ENCODE peak calls at places on chromosomes 7 and 10, in ten cellular contexts. S, C, Z, W, R, X, N, E, L and K are unnamed samples.

GRCh38 chr10:121454776-121455175 is 143.5 kb downstream of the FGFR2 start:
- DNase-seq in S (no peak), C (no peak), Z (no peak), W (no peak), R (no peak), X (no peak), N (no peak), E (no peak), L (no peak), K (no peak)

GRCh38 chr7:105224884-105225651 is 163.7 kb downstream of the SRPK2 start:
- DNase-seq in S (no peak), C (peak; percentile 7), Z (no peak), W (no peak), R (no peak), X (no peak), N (no peak), E (peak; percentile 40), L (peak; percentile 95), K (no peak)

GRCh38 chr10:131207584-131208532 is 103.7 kb downstream of the TCERG1L start:
- DNase-seq in S (no peak), C (no peak), Z (no peak), W (no peak), R (peak; percentile 17), X (no peak), N (no peak), E (no peak), L (no peak), K (no peak)

GRCh38 chr7:44333971-44334733 is 8.8 kb upstream of the CAMK2B start:
- DNase-seq in S (no peak), C (no peak), Z (no peak), W (no peak), R (no peak), X (no peak), N (no peak), E (no peak), L (no peak), K (no peak)

GRCh38 chr7:21429786-21430574 is 2.1 kb downstream of the SP4 start:
- DNase-seq in S (no peak), C (no peak), Z (no peak), W (no peak), R (no peak), X (no peak), N (no peak), E (no peak), L (no peak), K (no peak)

GRCh38 chr7:96658011-96658391 is 51.6 kb downstream of the SEM1 start:
- DNase-seq in S (no peak), C (no peak), Z (no peak), W (no peak), R (no peak), X (no peak), N (no peak), E (no peak), L (no peak), K (no peak)

GRCh38 chr7:2660359-2661095 is 27.5 kb upstream of the AMZ1 start:
- DNase-seq in S (no peak), C (no peak), Z (no peak), W (no peak), R (no peak), X (no peak), N (no peak), E (no peak), L (peak; percentile 58), K (no peak)

GRCh38 chr10:131769691-131770090 is 131.1 kb upstream of the PPP2R2D start:
- DNase-seq in S (no peak), C (no peak), Z (no peak), W (no peak), R (no peak), X (no peak), N (no peak), E (no peak), L (no peak), K (no peak)

GRCh38 chr7:55179897-55180682 is 161.3 kb downstream of the EGFR start:
- DNase-seq in S (no peak), C (no peak), Z (no peak), W (no peak), R (no peak), X (no peak), N (no peak), E (no peak), L (no peak), K (no peak)

GRCh38 chr10:102090772-102091171 is 25.6 kb downstream of the HPS6 start:
- DNase-seq in S (no peak), C (no peak), Z (no peak), W (no peak), R (no peak), X (no peak), N (no peak), E (no peak), L (no peak), K (no peak)

GRCh38 chr10:122421054-122421625 is 33.3 kb upstream of the ARMS2 start:
- DNase-seq in S (no peak), C (no peak), Z (no peak), W (peak; percentile 20), R (no peak), X (no peak), N (no peak), E (no peak), L (peak; percentile 28), K (no peak)

GRCh38 chr7:31432831-31433340 is 81.0 kb upstream of the ITPRID1 start:
- DNase-seq in S (no peak), C (no peak), Z (no peak), W (no peak), R (no peak), X (no peak), N (no peak), E (no peak), L (peak; percentile 7), K (no peak)

GRCh38 chr7:116246357-116246756 is 36.0 kb downstream of the TES start:
- DNase-seq in S (no peak), C (no peak), Z (no peak), W (no peak), R (no peak), X (no peak), N (no peak), E (no peak), L (no peak), K (no peak)

GRCh38 chr10:97888641-97889262 is 39.1 kb downstream of the GOLGA7B start:
- DNase-seq in S (no peak), C (no peak), Z (no peak), W (no peak), R (peak; percentile 90), X (no peak), N (peak; percentile 6), E (peak; percentile 44), L (peak; percentile 78), K (no peak)

GRCh38 chr7:131196808-131197207 is 130.9 kb upstream of the MKLN1 start:
- DNase-seq in S (no peak), C (no peak), Z (no peak), W (no peak), R (no peak), X (no peak), N (peak; percentile 30), E (no peak), L (peak; percentile 42), K (no peak)

GRCh38 chr10:116785282-116785681 is 42.9 kb upstream of the HSPA12A start:
- DNase-seq in S (no peak), C (no peak), Z (no peak), W (no peak), R (no peak), X (no peak), N (no peak), E (no peak), L (no peak), K (no peak)

GRCh38 chr7:143250199-143250598 is 13.0 kb upstream of the GSTK1 start:
- DNase-seq in S (no peak), C (no peak), Z (no peak), W (no peak), R (no peak), X (no peak), N (no peak), E (no peak), L (no peak), K (no peak)

GRCh38 chr7:154720016-154720415 is 282.9 kb downstream of the PAXIP1 start:
- DNase-seq in S (no peak), C (no peak), Z (no peak), W (no peak), R (no peak), X (no peak), N (no peak), E (no peak), L (no peak), K (no peak)

GRCh38 chr7:73885975-73886798 is 25.2 kb downstream of the TMEM270 start:
- DNase-seq in S (no peak), C (no peak), Z (no peak), W (no peak), R (peak; percentile 60), X (no peak), N (no peak), E (no peak), L (peak; percentile 84), K (no peak)

GRCh38 chr10:51010977-51011376 is 63.3 kb upstream of the PRKG1 start:
- DNase-seq in S (no peak), C (peak; percentile 47), Z (no peak), W (peak; percentile 5), R (no peak), X (no peak), N (no peak), E (peak; percentile 39), L (peak; percentile 62), K (no peak)

GRCh38 chr10:130138479-130138866 is 2.3 kb downstream of the GLRX3 start:
- DNase-seq in S (no peak), C (no peak), Z (no peak), W (no peak), R (no peak), X (no peak), N (peak; percentile 33), E (peak; percentile 54), L (peak; percentile 81), K (no peak)

GRCh38 chr10:102230861-102231356 is 4.8 kb downstream of the ELOVL3 start:
- DNase-seq in S (peak; percentile 35), C (no peak), Z (peak; percentile 34), W (peak; percentile 46), R (peak; percentile 69), X (no peak), N (no peak), E (no peak), L (peak; percentile 59), K (peak; percentile 48)

GRCh38 chr7:30080818-30081217 is 52.6 kb downstream of the PLEKHA8 start:
- DNase-seq in S (no peak), C (no peak), Z (no peak), W (no peak), R (no peak), X (no peak), N (no peak), E (no peak), L (no peak), K (no peak)

GRCh38 chr10:76675951-76676587 is 961.5 kb downstream of the KCNMA1 start:
- DNase-seq in S (no peak), C (no peak), Z (no peak), W (no peak), R (no peak), X (no peak), N (no peak), E (no peak), L (peak; percentile 70), K (no peak)

GRCh38 chr10:125218967-125219366 is 58.6 kb upstream of the CTBP2 start:
- DNase-seq in S (no peak), C (no peak), Z (no peak), W (no peak), R (no peak), X (no peak), N (no peak), E (no peak), L (no peak), K (no peak)

GRCh38 chr10:71008150-71008549 is 119.8 kb upstream of the PCBD1 start:
- DNase-seq in S (no peak), C (no peak), Z (no peak), W (no peak), R (no peak), X (no peak), N (no peak), E (no peak), L (no peak), K (no peak)